ENCODE peak calls at places on chromosome 22, in seven cellular contexts. E, X, Z, S, M, R and F are unnamed samples. For H3K4me1, the result is how much of the 10 kb centered on the place peaks cover.

GRCh38 chr22:50613291-50613981 is 12.8 kb downstream of the MAPK8IP2 start:
- DNase-seq in R (peak), S (no peak), M (peak), X (no peak), Z (peak), E (no peak), F (no peak)

GRCh38 chr22:19147193-19147780 is 2.8 kb downstream of the GSC2 start:
- DNase-seq in Z (no peak), E (peak), S (no peak), M (no peak), R (no peak), X (no peak), F (no peak)

GRCh38 chr22:30027169-30027568 is 53.1 kb upstream of the HORMAD2 start:
- DNase-seq in Z (no peak), M (no peak), S (no peak), R (peak), E (no peak), X (no peak), F (no peak)

GRCh38 chr22:50199836-50200332 is 927 bp upstream of the SELENOO start:
- DNase-seq in Z (no peak), M (peak), E (no peak), R (no peak), X (peak), S (peak), F (no peak)

GRCh38 chr22:37752189-37753061 is 55.3 kb upstream of the GCAT start:
- DNase-seq in Z (peak), S (no peak), E (peak), R (peak), M (no peak), X (no peak), F (peak)

GRCh38 chr22:44261164-44261860 is 51.4 kb downstream of the SHISAL1 start:
- DNase-seq in S (no peak), R (no peak), E (peak), Z (no peak), X (no peak), M (no peak), F (peak)

GRCh38 chr22:21000987-21001600 is 824 bp downstream of the THAP7 start:
- DNase-seq in R (no peak), Z (no peak), S (no peak), X (no peak), M (no peak), E (no peak), F (no peak)

GRCh38 chr22:16776088-16776487 is 49.1 kb downstream of the XKR3 start:
- DNase-seq in R (no peak), Z (no peak), E (no peak), S (no peak), M (no peak), X (no peak), F (no peak)

GRCh38 chr22:17419348-17419747 is 50.1 kb downstream of the CECR2 start:
- DNase-seq in M (no peak), E (no peak), S (no peak), X (no peak), R (no peak), Z (no peak), F (no peak)

GRCh38 chr22:20199906-20200305 is 49.1 kb upstream of the CCDC188 start:
- DNase-seq in M (no peak), S (no peak), R (no peak), E (no peak), X (no peak), Z (no peak), F (no peak)

GRCh38 chr22:38927033-38927789 is 30.2 kb upstream of the APOBEC3A start:
- DNase-seq in Z (no peak), S (peak), R (peak), M (peak), X (no peak), E (peak), F (peak)

GRCh38 chr22:36010090-36010489 is 18.5 kb downstream of the RBFOX2 start:
- DNase-seq in X (no peak), Z (no peak), S (no peak), E (no peak), R (no peak), M (peak), F (no peak)

GRCh38 chr22:37080438-37080837 is 28.9 kb downstream of the KCTD17 start:
- DNase-seq in R (no peak), M (no peak), E (no peak), Z (no peak), S (no peak), X (no peak), F (no peak)

GRCh38 chr22:50423956-50424355 is 50.9 kb downstream of the SBF1 start:
- DNase-seq in M (no peak), E (no peak), X (no peak), R (no peak), S (no peak), Z (no peak), F (no peak)

GRCh38 chr22:18133452-18133851 is 16.5 kb upstream of the USP18 start:
- DNase-seq in S (no peak), X (no peak), R (no peak), M (no peak), E (no peak), Z (no peak), F (no peak)

GRCh38 chr22:24736526-24737050 is 37.9 kb downstream of the PIWIL3 start:
- DNase-seq in R (no peak), Z (no peak), S (no peak), X (no peak), M (no peak), E (no peak), F (no peak)

GRCh38 chr22:23383491-23384450 is 196.3 kb downstream of the IGLL1 start:
- DNase-seq in S (no peak), R (no peak), E (peak), X (no peak), M (peak), Z (no peak), F (peak)

GRCh38 chr22:21857501-21857914 is 9.9 kb downstream of the MAPK1 start:
- DNase-seq in M (no peak), X (no peak), R (no peak), S (no peak), E (no peak), Z (no peak), F (no peak)

GRCh38 chr22:37316875-37317371 is 34.6 kb downstream of the CYTH4 start:
- DNase-seq in Z (peak), R (peak), S (peak), X (peak), M (peak), E (peak), F (peak)

GRCh38 chr22:48098936-48099245 is 1336.4 kb downstream of the TBC1D22A start:
- DNase-seq in R (no peak), Z (no peak), X (no peak), M (no peak), S (no peak), E (peak), F (no peak)

GRCh38 chr22:36301384-36301828 is 48.5 kb downstream of the APOL1 start:
- DNase-seq in X (peak), M (peak), S (peak), R (peak), E (peak), Z (peak), F (peak)

GRCh38 chr22:50027639-50028537 is 15.3 kb upstream of the IL17REL start:
- DNase-seq in E (peak), R (peak), X (peak), S (peak), Z (peak), M (no peak), F (no peak)

GRCh38 chr22:20430101-20430640 is 7.5 kb downstream of the SCARF2 start:
- DNase-seq in X (no peak), R (no peak), E (peak), M (no peak), Z (no peak), S (no peak), F (no peak)

GRCh38 chr22:28799834-28800307 is 498 bp downstream of the XBP1 start:
- DNase-seq in M (peak), X (peak), S (peak), R (peak), Z (no peak), E (peak), F (peak)

GRCh38 chr22:24304067-24304675 is 33.5 kb downstream of the SPECC1L start:
- DNase-seq in S (no peak), X (no peak), E (no peak), M (no peak), R (no peak), Z (peak), F (no peak)

GRCh38 chr22:37155971-37156370 is 6.3 kb upstream of the IL2RB start:
- DNase-seq in Z (no peak), X (no peak), R (no peak), S (no peak), M (no peak), E (no peak), F (no peak)

GRCh38 chr22:49008682-49009235 is 818.9 kb downstream of the BRD1 start:
- DNase-seq in X (no peak), S (no peak), E (peak), M (no peak), Z (no peak), R (no peak), F (peak)

GRCh38 chr22:19576460-19577421 is 52.5 kb upstream of the CLDN5 start:
- DNase-seq in M (no peak), X (peak), E (no peak), Z (peak), R (no peak), S (no peak), F (no peak)

GRCh38 chr22:38144025-38144405 is 33.5 kb upstream of the BAIAP2L2 start:
- DNase-seq in S (peak), M (no peak), X (no peak), E (peak), R (no peak), Z (peak), F (no peak)

GRCh38 chr22:38204784-38205183 is 3.0 kb downstream of the MAFF start:
- DNase-seq in S (peak), Z (no peak), X (peak), E (no peak), R (no peak), M (no peak), F (no peak)

GRCh38 chr22:18095101-18095805 is 15.4 kb upstream of the TUBA8 start:
- DNase-seq in M (no peak), Z (no peak), S (no peak), E (no peak), X (no peak), R (no peak), F (no peak)

GRCh38 chr22:36383110-36383581 is 4.6 kb downstream of the MYH9 start:
- DNase-seq in S (no peak), M (no peak), R (peak), X (peak), Z (peak), E (no peak), F (no peak)

GRCh38 chr22:29043906-29044575 is 17.6 kb downstream of the C22orf31 start:
- DNase-seq in R (no peak), E (no peak), X (no peak), M (no peak), S (no peak), Z (peak), F (no peak)

GRCh38 chr22:28761449-28761755 is 11.1 kb upstream of the CCDC117 start:
- DNase-seq in X (no peak), R (no peak), Z (no peak), S (no peak), E (no peak), M (no peak), F (no peak)

GRCh38 chr22:44605486-44605885 is 96.5 kb upstream of the PRR5 start:
- DNase-seq in E (no peak), X (no peak), R (no peak), M (no peak), S (no peak), Z (no peak), F (no peak)

GRCh38 chr22:22519591-22519990 is 479 bp downstream of the ZNF280A start:
- DNase-seq in M (no peak), E (no peak), Z (no peak), R (no peak), S (no peak), X (no peak), F (no peak)

GRCh38 chr22:28332410-28332809 is 347.2 kb downstream of the TTC28 start:
- DNase-seq in R (no peak), M (no peak), E (no peak), Z (no peak), S (no peak), X (no peak), F (no peak)

GRCh38 chr22:30884211-30885000 is 84.2 kb downstream of the MORC2 start:
- DNase-seq in R (no peak), S (no peak), Z (no peak), X (no peak), M (no peak), E (peak), F (no peak)

GRCh38 chr22:29312218-29313125 is 3.0 kb downstream of the RASL10A start:
- DNase-seq in R (no peak), Z (no peak), M (no peak), E (peak), S (no peak), X (no peak), F (no peak)

GRCh38 chr22:42696331-42696967 is 24.2 kb downstream of the A4GALT start:
- DNase-seq in X (no peak), R (no peak), S (no peak), Z (peak), E (no peak), M (no peak), F (peak)

GRCh38 chr22:42692239-42693054 is 28.2 kb downstream of the A4GALT start:
- DNase-seq in X (no peak), Z (no peak), R (no peak), E (no peak), S (peak), M (no peak), F (no peak)

GRCh38 chr22:42693055-42693762 is 27.5 kb downstream of the A4GALT start:
- DNase-seq in M (no peak), X (no peak), Z (no peak), R (no peak), S (no peak), E (no peak), F (no peak)

GRCh38 chr22:42695294-42695693 is 25.4 kb downstream of the A4GALT start:
- DNase-seq in M (no peak), Z (no peak), E (peak), X (no peak), R (no peak), S (no peak), F (peak)

DNA sequence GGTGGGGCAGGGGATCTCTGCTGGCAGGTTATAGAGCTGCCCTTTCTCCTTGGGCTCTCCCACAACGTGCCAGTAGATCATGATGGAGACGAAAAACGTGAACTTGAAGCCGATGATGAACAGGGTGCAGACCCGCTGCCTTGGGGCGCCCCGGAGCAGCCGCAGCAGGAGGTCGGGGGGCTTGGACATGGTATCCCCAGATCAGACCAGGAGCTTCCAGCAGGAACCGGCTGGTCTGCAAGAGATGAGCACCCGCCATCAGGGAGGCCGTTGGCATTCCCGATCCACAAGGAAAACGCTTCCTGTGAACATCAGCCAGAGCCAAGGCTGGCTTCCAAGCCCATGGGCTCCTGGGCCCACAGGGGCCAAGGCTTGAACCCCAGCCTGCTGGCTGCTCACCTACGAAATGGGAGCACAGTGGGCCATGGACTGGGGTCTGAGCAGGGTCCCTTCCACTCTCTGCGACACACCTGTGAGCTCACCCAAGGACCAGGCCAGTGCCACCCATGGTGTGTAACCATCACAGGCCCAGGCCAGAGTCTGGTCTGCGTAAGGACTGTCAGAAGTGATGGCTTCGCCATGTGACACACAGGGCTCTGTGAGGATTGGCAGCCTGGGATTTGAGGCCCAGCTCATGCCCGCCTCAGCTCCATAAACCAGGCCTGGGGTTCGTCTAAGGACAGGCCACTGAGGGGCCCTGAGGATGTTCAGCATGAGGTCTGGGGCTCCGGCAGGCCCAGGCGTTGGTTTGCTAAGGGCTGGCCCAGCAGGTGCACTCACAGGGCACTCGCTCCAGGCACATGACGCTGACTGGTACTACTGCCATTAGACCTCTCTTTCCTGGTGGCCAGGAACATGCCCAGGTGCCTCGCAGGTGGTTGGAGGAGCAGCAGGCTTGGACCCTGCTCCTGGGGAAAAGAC is 26.6 kb downstream of the A4GALT start:
- DNase-seq in S (no peak), X (no peak), R (no peak), E (no peak), M (no peak), Z (no peak), F (peak)
- H3K27ac ChIP-seq in S (no peak), X (no peak), R (no peak), E (no peak), M (no peak), Z (no peak), F (peak)

DNA sequence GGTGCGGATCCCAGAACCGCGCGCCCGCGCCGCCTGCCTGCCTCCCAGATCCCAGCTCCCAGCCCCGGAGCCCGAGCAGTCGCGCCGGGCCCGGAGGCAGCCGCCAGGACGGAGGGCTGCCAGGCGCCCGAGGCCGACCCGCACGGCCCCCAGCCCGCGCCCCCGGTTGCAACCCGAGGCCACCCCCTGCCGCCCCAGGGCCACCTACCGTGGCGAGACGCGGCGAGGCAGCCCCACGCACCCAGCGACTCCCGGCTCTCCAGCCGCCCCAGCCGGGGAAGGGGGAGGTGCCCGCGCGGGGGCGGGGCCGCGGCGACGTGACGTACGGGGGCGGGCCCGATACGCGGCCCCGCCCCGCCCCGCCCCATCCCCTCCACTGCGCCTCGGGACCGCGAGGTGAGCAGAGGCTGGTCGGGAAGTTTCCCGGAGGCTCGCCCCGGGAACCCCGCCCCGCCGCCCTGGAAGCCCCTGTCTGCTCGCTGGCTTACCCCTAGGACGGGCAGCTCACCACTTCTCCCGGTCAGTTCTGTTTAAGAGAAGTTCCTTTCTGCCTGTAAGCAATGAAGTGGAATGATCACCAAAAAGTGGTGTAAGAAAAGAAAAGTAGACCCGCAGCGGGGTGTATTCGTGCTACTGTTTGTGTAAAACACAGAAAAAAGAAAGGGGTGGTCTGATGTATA is at the start of gene TPST2:
- DNase-seq in Z (peak), R (peak), X (peak), S (peak), E (peak), M (peak), F (peak)
- H3K4me3 ChIP-seq in Z (peak), R (peak), X (peak), S (peak), E (peak), M (peak), F (peak)

GRCh38 chr22:26564672-26565071 is 25.3 kb downstream of the TPST2 start:
- DNase-seq in X (no peak), M (no peak), E (no peak), S (no peak), R (no peak), Z (no peak), F (peak)
- H3K4me1 ChIP-seq in X (under half), M (under half), E (under half), S (half or more), R (under half), Z (under half), F (under half)

GRCh38 chr22:40411506-40411861 is 41.1 kb downstream of the SGSM3 start:
- DNase-seq in X (no peak), S (no peak), M (no peak), Z (no peak), E (peak), R (no peak), F (no peak)

GRCh38 chr22:40409613-40410113 is 39.3 kb downstream of the SGSM3 start:
- DNase-seq in X (no peak), Z (no peak), S (no peak), M (no peak), R (no peak), E (peak), F (no peak)

GRCh38 chr22:40410272-40410671 is 39.9 kb downstream of the SGSM3 start:
- DNase-seq in E (peak), Z (peak), R (no peak), M (no peak), X (no peak), S (no peak), F (no peak)

GRCh38 chr22:40412441-40412840 is 42.0 kb downstream of the SGSM3 start:
- DNase-seq in R (no peak), S (peak), E (no peak), Z (no peak), X (no peak), M (no peak), F (no peak)

GRCh38 chr22:40410731-40411505 is 40.5 kb downstream of the SGSM3 start:
- DNase-seq in E (peak), S (no peak), M (no peak), Z (no peak), X (no peak), R (no peak), F (no peak)
- H3K27ac ChIP-seq in E (no peak), S (peak), M (no peak), Z (peak), X (no peak), R (no peak), F (no peak)

GRCh38 chr22:41913842-41914534 is 886 bp downstream of the SHISA8 start:
- DNase-seq in X (peak), S (no peak), M (peak), R (no peak), Z (no peak), E (no peak), F (no peak)
- H3K4me3 ChIP-seq in X (no peak), S (peak), M (no peak), R (no peak), Z (no peak), E (no peak), F (no peak)

GRCh38 chr22:46586123-46586519 is 34.1 kb upstream of the GRAMD4 start:
- DNase-seq in X (no peak), S (no peak), R (no peak), E (peak), Z (no peak), M (no peak), F (no peak)

GRCh38 chr22:46583571-46583970 is 36.6 kb upstream of the GRAMD4 start:
- DNase-seq in Z (no peak), M (no peak), E (peak), R (peak), S (no peak), X (no peak), F (no peak)

GRCh38 chr22:46585340-46586122 is 34.7 kb upstream of the GRAMD4 start:
- DNase-seq in S (no peak), X (no peak), E (no peak), R (no peak), M (no peak), Z (no peak), F (peak)

GRCh38 chr22:46582281-46582811 is 37.8 kb upstream of the GRAMD4 start:
- DNase-seq in E (peak), S (no peak), M (no peak), R (peak), X (no peak), Z (peak), F (peak)

GRCh38 chr22:46584081-46584903 is 35.9 kb upstream of the GRAMD4 start:
- DNase-seq in R (no peak), M (no peak), E (peak), X (no peak), S (no peak), Z (no peak), F (no peak)
- H3K4me1 ChIP-seq in R (half or more), M (half or more), E (under half), X (under half), S (half or more), Z (under half), F (under half)